ENCODE peak calls at places on chromosomes 6 and 20, in four cellular contexts. Q, O, S and X are unnamed samples.

GRCh38 chr20:35297740-35298139 is 5.5 kb upstream of the FAM83C start:
- DNase-seq in Q (no peak), O (no peak), S (no peak), X (no peak)

GRCh38 chr6:65450451-65450850 is 256.6 kb downstream of the EYS start:
- DNase-seq in S (no peak), O (no peak), Q (no peak), X (no peak)

GRCh38 chr6:136586295-136586694 is 36.1 kb upstream of the MAP7 start:
- DNase-seq in O (no peak), Q (no peak), S (peak; percentile 98), X (no peak)

GRCh38 chr20:10790013-10790412 is 116.2 kb upstream of the JAG1 start:
- DNase-seq in Q (no peak), O (peak; percentile 25), S (no peak), X (peak; percentile 39)

GRCh38 chr20:22561965-22562581 is 22.3 kb downstream of the FOXA2 start:
- DNase-seq in S (no peak), O (no peak), Q (no peak), X (peak; percentile 66)

GRCh38 chr6:139230421-139230840 is 61.4 kb downstream of the TXLNB start:
- DNase-seq in Q (no peak), O (no peak), S (peak; percentile 46), X (no peak)

GRCh38 chr6:135314543-135314942 is 133.4 kb downstream of the MYB start:
- DNase-seq in Q (no peak), S (no peak), O (no peak), X (no peak)

GRCh38 chr6:21383499-21384085 is 210.0 kb upstream of the SOX4 start:
- DNase-seq in Q (no peak), O (no peak), S (no peak), X (no peak)

GRCh38 chr6:25503686-25504085 is 148.3 kb upstream of the SCGN start:
- DNase-seq in Q (no peak), O (no peak), S (no peak), X (no peak)

GRCh38 chr6:139402935-139403386 is 28.5 kb upstream of the CITED2 start:
- DNase-seq in Q (no peak), O (no peak), S (peak; percentile 93), X (peak; percentile 91)

GRCh38 chr20:33789109-33789857 is 21.9 kb upstream of the CHMP4B start:
- DNase-seq in Q (no peak), O (peak; percentile 70), S (peak; percentile 96), X (no peak)

GRCh38 chr6:20811112-20811746 is 277.0 kb downstream of the CDKAL1 start:
- DNase-seq in Q (no peak), S (peak; percentile 99), O (peak; percentile 13), X (no peak)

GRCh38 chr6:32836873-32837272 is 1.7 kb downstream of the TAP2 start:
- DNase-seq in Q (no peak), S (no peak), O (no peak), X (peak; percentile 8)
- H3K4me3 ChIP-seq in Q (no peak overlapping the region), S (no peak overlapping the region), O (no peak overlapping the region), X (no peak overlapping the region)

DNA sequence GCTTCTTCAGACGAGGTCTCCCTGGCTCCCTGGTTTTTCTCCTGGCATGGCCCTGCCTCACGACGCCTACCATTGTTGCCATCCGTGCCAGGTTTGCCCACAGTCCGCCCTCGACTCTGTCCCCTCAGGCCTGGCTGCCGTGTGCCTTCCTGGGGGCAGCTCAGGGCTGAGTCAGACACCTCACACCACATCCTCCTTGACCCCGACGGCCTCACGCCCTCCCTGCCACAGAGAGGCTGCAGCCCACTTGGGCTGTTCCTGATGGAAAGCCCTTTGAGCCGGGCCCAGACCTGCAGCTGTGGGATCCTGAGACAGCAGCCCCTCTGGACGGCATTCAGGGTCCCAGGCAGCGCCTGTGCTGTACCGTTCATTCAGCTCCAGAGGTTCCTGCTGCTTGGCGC is 108.3 kb downstream of the PSMB1 start:
- DNase-seq in O (no peak), S (no peak), Q (no peak), X (no peak)
- TF ChIP-seq CTCF in O (no peak), S (no peak), Q (no peak), X (no peak)

GRCh38 chr20:63303095-63303666 is 10.2 kb downstream of the COL20A1 start:
- DNase-seq in O (no peak), S (no peak), Q (no peak), X (no peak)
- H3K27me3 ChIP-seq in O (peaks cover 31% of the 10 kb centered on the region), S (peaks cover 26% of the 10 kb centered on the region), Q (no peaks in the 10 kb centered on the region), X (peaks cover 22% of the 10 kb centered on the region)

GRCh38 chr20:50054626-50055511 is 58.1 kb downstream of the UBE2V1 start:
- DNase-seq in Q (no peak), O (no peak), S (peak; percentile 41), X (no peak)
- H3K4me3 ChIP-seq in Q (no peak overlapping the region), O (no peak overlapping the region), S (no peak overlapping the region), X (no peak overlapping the region)

GRCh38 chr6:132832891-132833290 is 18.5 kb downstream of the RPS12 start:
- DNase-seq in O (no peak), Q (no peak), S (no peak), X (no peak)

DNA sequence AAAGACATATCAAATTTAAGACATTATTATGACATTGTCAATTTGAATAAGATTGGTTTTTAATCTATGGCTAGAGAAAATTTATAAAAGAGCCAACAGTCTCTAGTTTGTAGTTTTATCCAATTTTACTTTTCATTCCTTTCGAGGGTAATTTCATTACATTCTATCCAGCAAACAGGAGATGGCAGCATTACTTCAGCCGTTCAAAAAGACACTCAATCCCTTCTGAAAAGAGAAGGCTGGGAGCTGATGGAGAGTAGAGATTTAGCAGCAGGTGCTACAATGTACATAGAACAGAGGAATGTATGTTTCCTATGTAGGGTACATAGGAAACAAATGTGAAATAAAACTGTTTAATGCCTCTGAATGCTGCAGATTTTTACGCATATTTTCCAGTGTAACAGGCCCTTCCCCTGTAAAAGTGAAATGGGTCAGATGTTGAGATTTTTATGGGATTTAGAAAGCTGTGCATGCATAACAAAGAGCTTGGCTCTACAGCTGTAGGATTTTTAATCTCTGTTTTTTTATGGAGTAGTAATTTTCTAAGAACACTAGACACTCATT is 15.9 kb downstream of the RPS12 start:
- DNase-seq in O (no peak), S (peak; percentile 59), Q (no peak), X (no peak)
- TF ChIP-seq CTCF in O (peak; percentile 42), S (peak; percentile 74), Q (peak; percentile 32), X (peak; percentile 58)